ENCODE peak calls at places on chromosomes 13 and 19, in ten cellular contexts. U is transverse colon, R is endothelial cell of umbilical vein, A is breast epithelium, C is stomach, O is K562, Y is suprapubic skin, F is spleen, T is H1, Q is HCT116. L is an unnamed sample. For H3K4me1, the result is how much of the 10 kb centered on the place peaks cover.

GRCh38 chr19:12660980-12661379 is 5.6 kb downstream of the MAN2B1 start:
- DNase-seq in Y (no peak), O (no peak), U (no peak), A (no peak), Q (no peak), F (no peak), C (no peak), R (no peak), T (no peak), L (no peak)

GRCh38 chr13:61276401-61276800 is 139.2 kb downstream of the PCDH20 start:
- DNase-seq in O (no peak), R (no peak), Q (no peak), F (no peak), A (no peak), U (no peak), Y (no peak), T (no peak), C (no peak), L (no peak)

GRCh38 chr13:20814224-20814910 is 40.6 kb upstream of the EEF1AKMT1 start:
- DNase-seq in T (no peak), Q (no peak), O (no peak), U (peak), R (peak), Y (peak), F (no peak), C (peak), A (peak), L (peak)

GRCh38 chr13:64855506-64855905 is 2374.6 kb downstream of the PCDH9 start:
- DNase-seq in Y (no peak), Q (no peak), O (no peak), C (no peak), U (no peak), R (peak), A (no peak), T (no peak), F (no peak), L (no peak)

GRCh38 chr13:19860884-19861655 is 2.4 kb downstream of the ZMYM5 start:
- DNase-seq in Q (peak), Y (no peak), T (no peak), O (no peak), A (no peak), C (no peak), F (peak), U (no peak), R (peak), L (no peak)

GRCh38 chr13:19089315-19089714 is 92.3 kb downstream of the TUBA3C start:
- DNase-seq in Q (no peak), F (peak), T (no peak), R (no peak), C (no peak), Y (no peak), A (no peak), O (peak), U (no peak), L (no peak)

GRCh38 chr19:45764947-45765346 is 4.1 kb downstream of the SIX5 start:
- DNase-seq in C (no peak), O (no peak), T (no peak), R (no peak), U (no peak), A (no peak), Q (no peak), F (no peak), Y (no peak), L (peak)

GRCh38 chr19:8110931-8111330 is 38.5 kb downstream of the FBN3 start:
- DNase-seq in F (no peak), O (peak), A (no peak), Q (no peak), R (no peak), T (no peak), C (no peak), U (no peak), Y (no peak), L (no peak)

GRCh38 chr13:51688937-51689336 is 104.7 kb downstream of the WDFY2 start:
- DNase-seq in U (no peak), T (no peak), Q (no peak), O (no peak), Y (no peak), A (no peak), C (no peak), R (no peak), F (no peak), L (no peak)

GRCh38 chr13:106161186-106161585 is 374.3 kb downstream of the EFNB2 start:
- DNase-seq in O (no peak), T (no peak), R (peak), U (no peak), Y (no peak), F (no peak), C (no peak), A (no peak), Q (no peak), L (no peak)

GRCh38 chr19:3285647-3286176 is 61.3 kb downstream of the CELF5 start:
- DNase-seq in C (no peak), U (no peak), A (no peak), R (no peak), T (no peak), F (no peak), O (peak), Q (no peak), Y (no peak), L (no peak)

GRCh38 chr19:3282564-3282963 is 58.1 kb downstream of the CELF5 start:
- DNase-seq in C (no peak), T (no peak), O (no peak), R (no peak), F (no peak), A (no peak), Y (no peak), Q (no peak), U (no peak), L (no peak)

GRCh38 chr19:3283886-3284657 is 59.6 kb downstream of the CELF5 start:
- DNase-seq in F (no peak), T (no peak), Q (no peak), R (no peak), C (no peak), Y (no peak), A (no peak), U (no peak), O (no peak), L (no peak)

GRCh38 chr19:3283246-3283751 is 58.8 kb downstream of the CELF5 start:
- DNase-seq in T (no peak), Q (no peak), U (no peak), F (no peak), Y (no peak), C (no peak), R (no peak), O (no peak), A (no peak), L (no peak)

DNA sequence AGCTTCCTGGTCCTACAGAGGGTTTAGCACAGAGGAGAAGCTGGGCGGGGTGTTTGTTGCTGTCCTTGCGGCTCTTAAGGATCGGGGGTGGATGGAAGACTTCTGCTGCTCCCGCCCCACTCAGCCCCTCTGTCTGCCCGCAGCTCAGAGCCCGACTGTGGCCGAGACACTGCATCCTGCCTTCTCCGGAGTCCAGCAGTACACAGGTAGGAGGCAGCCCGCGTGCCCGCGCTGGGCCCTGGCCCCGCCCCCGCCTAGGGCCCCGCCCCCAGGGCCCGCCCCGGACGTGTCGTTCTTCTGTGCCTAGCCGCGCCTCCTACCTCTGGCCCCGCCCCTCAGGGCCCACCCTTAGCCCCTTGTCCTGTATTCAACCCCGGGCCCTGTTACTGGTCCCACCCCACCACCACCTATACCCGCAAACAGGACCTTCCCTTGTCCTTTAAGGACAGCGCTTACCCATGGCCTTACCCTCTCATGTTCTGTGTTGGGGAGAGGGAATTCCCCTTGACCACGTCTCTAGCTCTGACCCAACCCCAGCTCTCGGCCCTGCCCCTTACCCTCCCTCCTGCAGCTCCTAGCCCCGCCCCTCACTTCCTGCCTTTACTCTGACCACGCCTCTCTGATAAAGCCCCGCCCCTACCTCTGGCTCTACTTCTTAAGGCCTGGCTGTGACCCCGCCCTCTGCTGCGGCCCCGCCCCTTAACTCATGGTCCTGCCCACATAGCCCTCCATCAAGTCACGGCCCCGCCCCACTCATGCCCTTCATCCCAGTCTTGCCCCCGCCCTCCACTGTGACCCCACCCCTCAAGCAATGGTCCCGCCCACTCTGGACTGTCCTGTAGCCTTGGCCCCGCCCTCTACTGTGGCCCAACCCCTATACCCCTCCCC is 60.5 kb downstream of the CELF5 start:
- DNase-seq in C (peak), O (peak), F (no peak), T (peak), Q (peak), U (peak), R (peak), Y (peak), A (peak), L (no peak)
- TF ChIP-seq POLR2AphosphoS5 in C (peak), O (peak), F (no peak), T (peak), Q (peak), U (peak), R (no peak), Y (no peak), A (no peak), L (no peak)

GRCh38 chr19:50835785-50836542 is 2.6 kb upstream of the KLK15 start:
- DNase-seq in O (peak), C (peak), F (peak), R (peak), T (no peak), Q (peak), U (peak), A (peak), Y (no peak), L (peak)
- TF ChIP-seq POLR2A in O (peak), C (no peak), F (no peak), R (peak), T (peak), Q (peak), U (peak), A (no peak), Y (no peak), L (no peak)

GRCh38 chr13:93723316-93723715 is 496.7 kb downstream of the GPC6 start:
- DNase-seq in O (no peak), A (no peak), T (no peak), U (no peak), F (no peak), Q (no peak), C (no peak), Y (no peak), R (no peak), L (no peak)
- H3K4me1 ChIP-seq in O (under half), A (under half), T (under half), U (under half), F (under half), Q (under half), C (under half), Y (under half), R (under half), L (under half)

GRCh38 chr13:76868451-76868850 is 17.8 kb downstream of the KCTD12 start:
- DNase-seq in U (no peak), A (no peak), T (no peak), F (no peak), C (no peak), Y (no peak), O (no peak), R (peak), Q (no peak), L (no peak)
- TF ChIP-seq POLR2AphosphoS5 in U (no peak), A (no peak), T (no peak), F (no peak), C (no peak), Y (no peak), O (no peak), R (no peak), Q (no peak), L (no peak)

GRCh38 chr19:6110360-6110977 is at the start of gene RFX2:
- DNase-seq in O (peak), R (peak), Y (peak), F (peak), C (peak), T (peak), A (peak), U (peak), Q (peak), L (peak)
- TF ChIP-seq POLR2A in O (peak), R (peak), Y (peak), F (peak), C (no peak), T (no peak), A (peak), U (peak), Q (no peak), L (peak)

GRCh38 chr13:98485561-98485960 is 91.3 kb downstream of the STK24 start:
- DNase-seq in A (no peak), C (no peak), F (no peak), Y (peak), Q (no peak), O (no peak), T (no peak), U (no peak), R (no peak), L (no peak)
- H3K4me1 ChIP-seq in A (under half), C (half or more), F (half or more), Y (half or more), Q (under half), O (under half), T (under half), U (half or more), R (half or more), L (under half)

DNA sequence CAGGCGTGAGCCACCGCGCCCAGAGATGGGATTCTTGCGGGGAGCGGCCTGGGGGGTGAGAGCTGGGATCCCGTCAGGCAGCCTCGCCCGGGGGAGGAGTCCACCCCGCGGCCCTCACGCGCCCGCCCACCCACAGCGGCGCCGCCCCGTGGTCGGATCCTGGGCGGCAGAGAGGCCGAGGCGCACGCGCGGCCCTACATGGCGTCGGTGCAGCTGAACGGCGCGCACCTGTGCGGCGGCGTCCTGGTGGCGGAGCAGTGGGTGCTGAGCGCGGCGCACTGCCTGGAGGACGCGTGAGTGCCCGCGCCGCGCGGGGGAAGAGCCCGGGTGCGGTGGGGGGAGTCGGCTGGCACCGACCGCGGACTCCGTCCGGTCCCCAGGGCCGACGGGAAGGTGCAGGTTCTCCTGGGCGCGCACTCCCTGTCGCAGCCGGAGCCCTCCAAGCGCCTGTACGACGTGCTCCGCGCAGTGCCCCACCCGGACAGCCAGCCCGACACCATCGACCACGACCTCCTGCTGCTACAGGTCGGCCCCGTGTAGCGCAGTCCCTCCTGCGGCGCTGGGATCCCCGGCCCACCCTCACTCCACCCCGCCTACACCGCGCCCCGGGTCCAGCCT is 1.1 kb downstream of the CFD start:
- DNase-seq in O (peak), F (peak), Y (no peak), U (peak), Q (peak), C (peak), T (no peak), R (no peak), A (peak), L (peak)
- TF ChIP-seq POLR2AphosphoS5 in O (peak), F (no peak), Y (no peak), U (peak), Q (peak), C (no peak), T (no peak), R (no peak), A (peak), L (no peak)